ENCODE peak calls at places on chromosome 12, in seven cellular contexts. J, T, S, K, X, R and Y are unnamed samples.

GRCh38 chr12:69513297-69513696 is 43.1 kb downstream of the FRS2 start:
- DNase-seq in J (no peak), T (no peak), S (no peak), K (no peak), X (no peak), R (no peak), Y (no peak)

GRCh38 chr12:9687228-9687627 is 17.7 kb downstream of the CLEC2D start:
- DNase-seq in J (no peak), T (peak; percentile 34), S (peak; percentile 41), K (no peak), X (peak; percentile 69), R (no peak), Y (no peak)

GRCh38 chr12:104426926-104427546 is 29.7 kb upstream of the CHST11 start:
- DNase-seq in J (no peak), T (peak; percentile 32), S (no peak), K (no peak), X (peak; percentile 89), R (peak; percentile 25), Y (no peak)

GRCh38 chr12:14417717-14418116 is 52.2 kb downstream of the ATF7IP start:
- DNase-seq in J (no peak), T (peak; percentile 94), S (peak; percentile 96), K (peak; percentile 96), X (peak; percentile 54), R (peak; percentile 46), Y (peak; percentile 71)

GRCh38 chr12:92402415-92402814 is 256.8 kb upstream of the BTG1 start:
- DNase-seq in J (no peak), T (no peak), S (no peak), K (no peak), X (no peak), R (no peak), Y (no peak)

GRCh38 chr12:42935756-42936155 is 346.2 kb upstream of the PRICKLE1 start:
- DNase-seq in J (no peak), T (peak; percentile 86), S (no peak), K (no peak), X (peak; percentile 92), R (no peak), Y (no peak)

GRCh38 chr12:93062100-93062419 is 133.0 kb upstream of the EEA1 start:
- DNase-seq in J (no peak), T (no peak), S (no peak), K (no peak), X (no peak), R (no peak), Y (no peak)

GRCh38 chr12:130815028-130815741 is 23.9 kb downstream of the STX2 start:
- DNase-seq in J (no peak), T (no peak), S (no peak), K (no peak), X (no peak), R (no peak), Y (no peak)

GRCh38 chr12:66063976-66064375 is 66.6 kb downstream of the LLPH start:
- DNase-seq in J (no peak), T (peak; percentile 8), S (no peak), K (no peak), X (no peak), R (no peak), Y (no peak)

GRCh38 chr12:100826323-100826722 is 31.7 kb downstream of the ANO4 start:
- DNase-seq in J (no peak), T (peak; percentile 64), S (peak; percentile 81), K (peak; percentile 26), X (peak; percentile 61), R (no peak), Y (peak; percentile 79)

GRCh38 chr12:1663440-1664132 is 27.3 kb upstream of the ADIPOR2 start:
- DNase-seq in J (no peak), T (no peak), S (no peak), K (no peak), X (no peak), R (no peak), Y (no peak)
- H3K79me2 ChIP-seq in J (no peaks in the 10 kb centered on the region), T (no peaks in the 10 kb centered on the region), S (no peaks in the 10 kb centered on the region), K (no peaks in the 10 kb centered on the region), X (no peaks in the 10 kb centered on the region), R (no peaks in the 10 kb centered on the region), Y (no peaks in the 10 kb centered on the region)

GRCh38 chr12:288687-289086 is 26.1 kb upstream of the SLC6A13 start:
- DNase-seq in J (no peak), T (peak; percentile 14), S (no peak), K (no peak), X (no peak), R (no peak), Y (no peak)

GRCh38 chr12:292186-292585 is 29.6 kb upstream of the SLC6A13 start:
- DNase-seq in J (no peak), T (no peak), S (no peak), K (no peak), X (no peak), R (no peak), Y (no peak)

GRCh38 chr12:291153-291723 is 28.6 kb upstream of the SLC6A13 start:
- DNase-seq in J (no peak), T (peak; percentile 50), S (no peak), K (no peak), X (no peak), R (no peak), Y (no peak)

DNA sequence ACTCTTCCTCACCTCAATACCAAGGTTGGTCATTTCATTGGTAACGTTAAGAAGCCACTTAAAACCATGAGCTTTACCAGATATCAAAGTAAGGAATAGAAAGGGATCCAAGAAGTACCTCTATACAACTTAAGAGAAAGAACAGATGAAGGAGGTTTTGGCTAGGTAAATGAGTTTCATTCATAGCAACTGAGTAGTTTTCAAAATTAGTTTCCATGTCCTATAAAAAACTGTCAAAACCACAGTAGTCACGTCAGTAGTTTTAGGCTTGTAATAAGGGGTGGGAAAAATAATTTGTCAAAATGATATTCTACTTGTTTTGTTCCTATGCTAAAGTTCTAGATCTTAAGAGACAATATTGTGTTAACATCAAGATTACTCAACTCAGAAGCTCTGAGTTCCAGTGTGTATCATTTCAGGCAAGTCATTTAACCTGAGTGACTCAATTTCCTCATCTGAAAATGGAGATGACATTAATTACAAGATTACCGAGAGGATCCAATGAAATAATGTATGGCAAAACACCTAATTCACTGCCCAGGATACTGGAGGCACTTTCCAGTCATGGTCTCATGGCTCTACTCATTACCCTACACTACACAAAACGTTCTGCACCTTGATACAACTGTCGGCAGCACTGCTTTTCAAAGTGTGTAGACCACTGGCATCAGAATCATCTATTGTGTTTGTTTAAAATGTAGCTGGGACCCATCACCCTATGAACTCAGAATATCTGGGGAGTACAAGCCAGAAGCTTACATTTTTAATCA is 24.1 kb upstream of the SLC6A13 start:
- DNase-seq in J (no peak), T (no peak), S (no peak), K (no peak), X (no peak), R (no peak), Y (no peak)
- H3K27me3 ChIP-seq in J (no peaks in the 10 kb centered on the region), T (no peaks in the 10 kb centered on the region), S (no peaks in the 10 kb centered on the region), K (no peaks in the 10 kb centered on the region), X (no peaks in the 10 kb centered on the region), R (no peaks in the 10 kb centered on the region), Y (no peaks in the 10 kb centered on the region)

GRCh38 chr12:55972045-55972843 is 1.6 kb upstream of the RAB5B start:
- DNase-seq in J (no peak), T (peak; percentile 58), S (peak; percentile 46), K (no peak), X (peak; percentile 74), R (no peak), Y (peak; percentile 50)

GRCh38 chr12:55973598-55974307 is at the start of gene RAB5B:
- DNase-seq in J (peak; percentile 100), T (peak; percentile 100), S (peak; percentile 100), K (peak; percentile 100), X (peak; percentile 100), R (peak; percentile 94), Y (peak; percentile 100)

GRCh38 chr12:55970775-55971174 is 3.1 kb upstream of the RAB5B start:
- DNase-seq in J (no peak), T (peak; percentile 58), S (no peak), K (no peak), X (no peak), R (no peak), Y (no peak)

GRCh38 chr12:55974308-55974724 is 438 bp downstream of the RAB5B start:
- DNase-seq in J (no peak), T (peak; percentile 45), S (peak; percentile 79), K (peak; percentile 47), X (peak; percentile 40), R (peak; percentile 65), Y (peak; percentile 79)

GRCh38 chr12:55972906-55973597 is 826 bp upstream of the RAB5B start:
- DNase-seq in J (no peak), T (peak; percentile 59), S (no peak), K (no peak), X (no peak), R (no peak), Y (no peak)
- H3K79me2 ChIP-seq in J (peaks cover 51% of the 10 kb centered on the region), T (peaks cover 49% of the 10 kb centered on the region), S (peaks cover 44% of the 10 kb centered on the region), K (peaks cover 38% of the 10 kb centered on the region), X (peaks cover 52% of the 10 kb centered on the region), R (peaks cover 54% of the 10 kb centered on the region), Y (peaks cover 55% of the 10 kb centered on the region)

GRCh38 chr12:106590601-106591000 is 7.8 kb downstream of the RFX4 start:
- DNase-seq in J (no peak), T (no peak), S (no peak), K (no peak), X (no peak), R (no peak), Y (no peak)
- H3K27me3 ChIP-seq in J (peaks cover 11% of the 10 kb centered on the region), T (peaks cover 36% of the 10 kb centered on the region), S (peaks cover 100% of the 10 kb centered on the region), K (peaks cover 65% of the 10 kb centered on the region), X (peaks cover 92% of the 10 kb centered on the region), R (peaks cover 51% of the 10 kb centered on the region), Y (peaks cover 95% of the 10 kb centered on the region)

DNA sequence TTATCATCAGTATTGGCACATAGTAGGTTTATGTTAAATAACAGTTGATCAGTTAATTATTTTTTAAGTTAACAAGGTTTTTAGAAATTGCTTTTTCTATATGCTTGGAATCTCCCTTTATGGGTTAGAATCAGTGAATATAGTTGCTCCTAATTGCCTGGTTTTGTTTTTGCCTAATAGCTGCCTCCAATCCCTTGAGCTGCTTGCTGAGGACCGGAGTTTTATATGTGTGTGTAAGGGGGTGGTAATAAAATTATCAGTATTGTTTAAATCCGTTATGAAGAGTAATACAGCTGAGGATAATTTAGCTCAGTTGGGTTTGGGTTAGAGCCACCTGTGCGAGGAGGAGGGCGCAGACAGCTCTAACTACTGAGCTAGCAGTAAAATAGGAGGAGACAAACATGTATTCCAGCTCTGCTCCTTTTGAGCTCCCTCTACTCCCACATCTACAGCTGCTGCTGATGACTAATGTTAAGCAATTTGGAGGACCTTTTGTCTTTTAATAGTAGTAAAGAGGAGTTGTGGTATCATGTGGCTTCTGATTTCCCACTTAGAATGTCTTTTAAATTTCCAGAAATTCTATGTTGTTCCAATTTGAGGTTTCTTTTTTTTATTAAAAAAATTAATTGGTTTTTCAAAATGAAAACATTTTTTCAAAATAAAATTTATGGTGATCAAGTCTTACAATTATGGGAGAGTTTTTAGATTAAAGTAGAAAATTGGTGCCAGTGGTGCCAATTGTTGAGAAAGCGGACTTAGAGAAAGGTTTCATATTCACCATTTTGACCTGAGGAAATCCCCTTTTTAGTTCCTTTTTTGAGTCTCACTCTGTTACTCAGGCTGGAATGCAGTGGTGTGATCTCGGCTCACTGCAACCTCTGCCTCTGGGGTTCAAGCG is 61.6 kb downstream of the SPATS2 start:
- DNase-seq in J (peak; percentile 60), T (peak; percentile 70), S (no peak), K (peak; percentile 27), X (peak; percentile 32), R (no peak), Y (no peak)
- H3K79me2 ChIP-seq in J (peaks cover 40% of the 10 kb centered on the region), T (no peaks in the 10 kb centered on the region), S (peaks cover 5% of the 10 kb centered on the region), K (peaks cover 84% of the 10 kb centered on the region), X (no peaks in the 10 kb centered on the region), R (peaks cover 97% of the 10 kb centered on the region), Y (peaks cover 82% of the 10 kb centered on the region)

DNA sequence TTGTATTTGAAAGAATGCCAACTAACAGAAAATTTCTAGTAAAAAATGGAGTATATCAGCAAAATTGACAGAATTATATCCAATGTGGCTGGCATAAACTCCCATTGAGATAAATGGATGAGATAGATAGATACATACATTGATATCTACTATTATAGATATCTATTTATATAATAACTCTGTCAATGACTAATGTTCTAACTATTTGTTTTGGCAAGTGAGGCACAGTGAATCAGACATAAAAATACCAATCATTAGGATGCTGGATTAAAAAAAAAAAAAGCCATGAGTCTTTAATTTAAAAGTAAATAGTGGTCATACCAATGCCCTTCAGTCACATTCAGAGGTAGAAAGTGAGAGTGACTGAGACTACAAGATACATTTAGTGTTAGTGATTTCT is 33.7 kb upstream of the GLIPR1 start:
- DNase-seq in J (no peak), T (peak; percentile 64), S (no peak), K (peak; percentile 52), X (peak; percentile 89), R (no peak), Y (no peak)
- H3K27me3 ChIP-seq in J (no peaks in the 10 kb centered on the region), T (no peaks in the 10 kb centered on the region), S (no peaks in the 10 kb centered on the region), K (no peaks in the 10 kb centered on the region), X (no peaks in the 10 kb centered on the region), R (no peaks in the 10 kb centered on the region), Y (no peaks in the 10 kb centered on the region)